ENCODE peak calls at places on chromosomes 1 and 21, in nine cellular contexts. I is endothelial cell of umbilical vein, M is upper lobe of right lung, F is GM23338, G is NT2/D1, Q is cardiac muscle cell, N is ovary, K is heart left ventricle, S is Karpas-422. A is an unnamed sample. For H3K4me1, the result is how much of the 10 kb centered on the place peaks cover.

GRCh38 chr21:31663584-31664249 is 4.2 kb downstream of the SOD1 start:
- DNase-seq in S (no peak), I (no peak), N (no peak), Q (no peak), F (no peak), M (no peak), G (no peak), K (no peak), A (no peak)

GRCh38 chr1:36859926-36860325 is 174.4 kb downstream of the GRIK3 start:
- DNase-seq in G (no peak), Q (no peak), K (no peak), M (no peak), F (peak), N (no peak), I (no peak), S (no peak), A (no peak)

GRCh38 chr1:153882296-153882912 is 40.4 kb downstream of the GATAD2B start:
- DNase-seq in I (peak), K (no peak), Q (no peak), M (no peak), F (peak), N (no peak), G (no peak), S (no peak), A (no peak)

GRCh38 chr1:55816456-55816794 is 601.3 kb upstream of the USP24 start:
- DNase-seq in S (no peak), I (no peak), Q (no peak), M (no peak), F (no peak), K (no peak), N (no peak), G (no peak), A (no peak)

GRCh38 chr21:33388188-33388587 is 15.0 kb upstream of the IFNGR2 start:
- DNase-seq in K (no peak), S (no peak), G (no peak), F (no peak), M (no peak), Q (no peak), I (no peak), N (no peak), A (no peak)

GRCh38 chr1:156081174-156082110 is 823 bp downstream of the MEX3A start:
- DNase-seq in M (no peak), N (peak), F (peak), I (peak), G (no peak), Q (peak), S (no peak), K (no peak), A (no peak)

GRCh38 chr1:114274621-114275317 is 121.1 kb upstream of the SYT6 start:
- DNase-seq in K (no peak), F (no peak), I (no peak), N (no peak), G (no peak), Q (no peak), M (no peak), S (no peak), A (no peak)

GRCh38 chr1:169928438-169929209 is 34.9 kb upstream of the SCYL3 start:
- DNase-seq in F (peak), Q (peak), N (no peak), G (peak), S (peak), I (peak), K (no peak), M (no peak), A (no peak)

GRCh38 chr1:31429583-31429982 is 16.6 kb downstream of the SERINC2 start:
- DNase-seq in N (no peak), M (peak), K (no peak), G (no peak), I (no peak), S (no peak), F (no peak), Q (no peak), A (peak)

GRCh38 chr1:178374016-178374415 is 122.7 kb downstream of the CLEC20A start:
- DNase-seq in K (no peak), G (no peak), M (no peak), S (no peak), I (no peak), N (no peak), Q (no peak), F (no peak), A (no peak)

GRCh38 chr1:78047131-78047530 is 1.4 kb downstream of the GIPC2 start:
- DNase-seq in S (no peak), I (peak), N (no peak), G (no peak), K (no peak), Q (no peak), F (peak), M (no peak), A (no peak)

GRCh38 chr1:49026230-49026811 is 249.6 kb upstream of the BEND5 start:
- DNase-seq in N (no peak), S (no peak), I (no peak), F (no peak), G (no peak), M (no peak), K (no peak), Q (no peak), A (no peak)

GRCh38 chr1:192445849-192446489 is 129.2 kb downstream of the RGS21 start:
- DNase-seq in N (peak), G (peak), I (peak), M (no peak), K (no peak), S (peak), F (peak), Q (peak), A (no peak)

GRCh38 chr1:25997759-25998074 is at the start of gene PAFAH2:
- DNase-seq in F (no peak), M (peak), Q (no peak), N (no peak), G (no peak), S (no peak), K (no peak), I (no peak), A (no peak)

GRCh38 chr1:225498539-225499135 is 70.8 kb upstream of the LBR start:
- DNase-seq in N (no peak), M (no peak), K (no peak), S (no peak), I (no peak), Q (no peak), G (no peak), F (no peak), A (no peak)

GRCh38 chr1:11960276-11960675 is 20.0 kb upstream of the MFN2 start:
- DNase-seq in M (no peak), G (no peak), S (no peak), F (no peak), N (no peak), I (no peak), K (no peak), Q (no peak), A (no peak)

GRCh38 chr1:222777977-222778376 is 36.9 kb upstream of the DISP1 start:
- DNase-seq in N (no peak), M (no peak), G (no peak), K (no peak), S (no peak), F (no peak), Q (no peak), I (peak), A (no peak)

GRCh38 chr1:184310157-184310819 is 76.5 kb upstream of the C1orf21 start:
- DNase-seq in Q (no peak), M (no peak), S (no peak), K (no peak), F (peak), I (no peak), G (no peak), N (no peak), A (no peak)

GRCh38 chr1:151593651-151594625 is 17.9 kb upstream of the SNX27 start:
- DNase-seq in I (peak), K (peak), G (peak), F (peak), Q (peak), N (peak), S (peak), M (peak), A (peak)

GRCh38 chr1:27021347-27022031 is 8.8 kb upstream of the TENT5B start:
- DNase-seq in K (no peak), S (no peak), F (no peak), N (no peak), Q (no peak), M (no peak), G (no peak), I (peak), A (no peak)

GRCh38 chr1:65393345-65393744 is 27.1 kb upstream of the LEPR start:
- DNase-seq in I (peak), M (no peak), F (no peak), G (no peak), S (no peak), N (no peak), Q (no peak), K (no peak), A (no peak)

GRCh38 chr1:221543529-221544120 is 198.3 kb downstream of the DUSP10 start:
- DNase-seq in I (peak), M (no peak), F (peak), Q (no peak), N (no peak), G (peak), S (no peak), K (no peak), A (no peak)

GRCh38 chr1:54012862-54013261 is 5.1 kb downstream of the LDLRAD1 start:
- DNase-seq in M (no peak), S (no peak), G (no peak), N (no peak), Q (no peak), F (no peak), I (no peak), K (no peak), A (no peak)

GRCh38 chr1:110235839-110236682 is 25.9 kb downstream of the KCNC4 start:
- DNase-seq in S (no peak), I (peak), M (no peak), N (peak), G (no peak), Q (no peak), K (peak), F (no peak), A (no peak)

GRCh38 chr1:188689542-188689941 is 1788.1 kb downstream of the BRINP3 start:
- DNase-seq in Q (no peak), N (no peak), G (no peak), F (peak), I (no peak), M (no peak), K (no peak), S (no peak), A (no peak)

GRCh38 chr1:236394905-236395779 is 1.1 kb downstream of the EDARADD start:
- DNase-seq in N (peak), Q (peak), M (no peak), S (no peak), I (peak), K (peak), F (peak), G (peak), A (no peak)

GRCh38 chr1:39896909-39897685 is 4.6 kb downstream of the MYCL start:
- DNase-seq in I (no peak), K (no peak), G (no peak), M (no peak), Q (peak), F (peak), N (no peak), S (no peak), A (no peak)

GRCh38 chr1:39898146-39898545 is 3.6 kb downstream of the MYCL start:
- DNase-seq in N (no peak), K (no peak), M (no peak), Q (no peak), G (peak), F (peak), I (peak), S (no peak), A (peak)

GRCh38 chr1:39892611-39893595 is 8.8 kb downstream of the MYCL start:
- DNase-seq in M (no peak), S (no peak), I (peak), N (no peak), K (no peak), Q (peak), F (peak), G (peak), A (no peak)

GRCh38 chr1:39895096-39895495 is 6.6 kb downstream of the MYCL start:
- DNase-seq in G (no peak), M (no peak), Q (peak), K (no peak), I (no peak), S (no peak), N (no peak), F (no peak), A (no peak)

GRCh38 chr1:39895731-39896480 is 5.8 kb downstream of the MYCL start:
- DNase-seq in M (no peak), I (no peak), N (no peak), K (no peak), Q (no peak), G (no peak), S (no peak), F (no peak), A (no peak)
- H3K4me1 ChIP-seq in M (under half), I (under half), N (under half), K (under half), Q (under half), G (under half), S (under half), F (half or more), A (under half)

GRCh38 chr21:45883090-45883489 is 98.5 kb upstream of the COL6A1 start:
- DNase-seq in F (no peak), M (no peak), G (no peak), K (no peak), N (no peak), S (no peak), I (no peak), Q (no peak), A (no peak)
- H3K4me1 ChIP-seq in F (under half), M (under half), G (under half), K (under half), N (under half), S (under half), I (under half), Q (under half), A (under half)

DNA sequence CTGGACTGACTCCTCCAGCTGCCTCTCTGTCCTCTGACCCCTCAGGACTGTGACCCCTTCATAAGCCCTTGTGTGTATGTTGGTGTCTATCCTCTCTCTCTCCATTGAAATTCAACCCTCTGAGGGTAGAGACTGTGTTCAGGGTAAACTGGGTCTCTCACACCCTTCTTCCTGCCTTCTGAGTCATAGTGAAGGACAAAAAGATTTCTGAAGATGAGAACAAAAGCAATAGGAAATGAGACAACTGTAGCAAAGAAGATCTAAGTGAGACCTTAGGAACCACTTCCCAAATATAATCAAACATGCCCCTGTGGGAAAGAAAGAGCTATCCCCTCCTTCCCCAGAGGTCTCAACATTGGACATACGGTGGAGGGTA is 16.9 kb downstream of the NUAK2 start:
- DNase-seq in K (no peak), F (no peak), N (no peak), G (no peak), S (no peak), Q (no peak), I (no peak), M (no peak), A (no peak)
- H3K4me1 ChIP-seq in K (under half), F (under half), N (under half), G (under half), S (under half), Q (under half), I (under half), M (under half), A (half or more)

DNA sequence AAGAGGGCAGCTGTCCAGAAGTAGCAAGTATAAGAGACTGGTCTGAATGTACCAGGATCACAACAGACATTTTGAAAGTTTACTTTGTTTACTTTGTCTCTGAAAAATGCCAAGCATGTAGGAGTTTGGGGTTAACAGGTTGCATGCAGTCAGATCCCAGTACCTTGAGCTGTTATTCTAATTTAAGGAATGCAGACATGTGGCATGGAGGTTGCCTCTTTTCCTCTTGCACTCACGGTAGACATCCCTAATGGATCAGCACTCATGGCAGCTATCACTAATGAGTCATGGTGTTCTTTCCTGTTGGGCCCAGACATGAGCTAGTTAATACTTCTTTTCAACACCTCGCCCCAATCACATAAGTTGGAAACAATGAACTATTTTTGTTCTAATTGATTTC is 67.3 kb downstream of the GADD45A start:
- DNase-seq in Q (no peak), F (peak), G (no peak), K (no peak), I (peak), M (no peak), N (no peak), S (no peak), A (no peak)
- H3K4me1 ChIP-seq in Q (under half), F (half or more), G (under half), K (under half), I (half or more), M (under half), N (under half), S (under half), A (under half)

GRCh38 chr1:207853372-207853757 is 57.6 kb downstream of the CD34 start:
- DNase-seq in I (peak), G (no peak), N (no peak), F (no peak), Q (no peak), S (no peak), M (no peak), K (no peak), A (no peak)
- H3K4me1 ChIP-seq in I (under half), G (under half), N (under half), F (under half), Q (under half), S (under half), M (half or more), K (half or more), A (under half)